ENCODE peak calls at places on chromosomes 7 and 10, in six cellular contexts. A is lower leg skin, Z is brain microvascular endothelial cell, H is psoas muscle, L is PC-9, B is spleen. K is an unnamed sample.

GRCh38 chr7:155731375-155731774 is 80.9 kb downstream of the SHH start:
- DNase-seq in L (peak; percentile 69), A (no peak), B (no peak), H (no peak), Z (no peak), K (peak; percentile 12)

GRCh38 chr10:5732141-5732540 is 47.5 kb downstream of the TASOR2 start:
- DNase-seq in B (no peak), H (no peak), L (no peak), A (no peak), Z (no peak), K (no peak)

GRCh38 chr10:2929457-2929856 is 137.9 kb upstream of the PFKP start:
- DNase-seq in Z (no peak), L (no peak), H (no peak), A (no peak), B (no peak), K (no peak)

GRCh38 chr7:135791543-135792120 is 43.0 kb upstream of the FAM180A start:
- DNase-seq in Z (no peak), A (no peak), H (no peak), B (peak; percentile 80), L (no peak), K (no peak)

GRCh38 chr7:159070422-159071148 is 74.1 kb downstream of the VIPR2 start:
- DNase-seq in L (no peak), A (no peak), Z (peak; percentile 77), B (no peak), H (no peak), K (no peak)

GRCh38 chr10:103720328-103720963 is 134.9 kb downstream of the SH3PXD2A start:
- DNase-seq in H (peak; percentile 27), B (no peak), Z (no peak), A (no peak), L (no peak), K (no peak)

GRCh38 chr10:1348773-1349050 is 292.5 kb downstream of the WDR37 start:
- DNase-seq in B (no peak), Z (no peak), L (no peak), H (no peak), A (no peak), K (no peak)

GRCh38 chr10:132665946-132666732 is 119.8 kb downstream of the NKX6-2 start:
- DNase-seq in L (peak; percentile 67), H (no peak), B (peak; percentile 20), A (no peak), Z (peak; percentile 85), K (peak; percentile 90)

GRCh38 chr10:68594405-68594804 is 34.3 kb downstream of the TET1 start:
- DNase-seq in H (no peak), Z (peak; percentile 80), L (peak; percentile 70), B (no peak), A (no peak), K (peak; percentile 82)

GRCh38 chr10:94640562-94640961 is 43.0 kb upstream of the CYP2C18 start:
- DNase-seq in A (no peak), Z (no peak), B (no peak), L (no peak), H (no peak), K (no peak)

GRCh38 chr7:99224263-99224947 is 16.5 kb upstream of the KPNA7 start:
- DNase-seq in H (no peak), A (no peak), L (peak; percentile 96), B (no peak), Z (peak; percentile 22), K (peak; percentile 62)

GRCh38 chr7:8295638-8296361 is 33.8 kb upstream of the ICA1 start:
- DNase-seq in H (no peak), L (peak; percentile 82), A (peak; percentile 54), Z (peak; percentile 67), B (no peak), K (peak; percentile 87)

GRCh38 chr10:24196426-24197039 is 12.4 kb upstream of the KIAA1217 start:
- DNase-seq in H (peak; percentile 85), B (no peak), L (peak; percentile 39), A (peak; percentile 74), Z (peak; percentile 64), K (peak; percentile 72)

DNA sequence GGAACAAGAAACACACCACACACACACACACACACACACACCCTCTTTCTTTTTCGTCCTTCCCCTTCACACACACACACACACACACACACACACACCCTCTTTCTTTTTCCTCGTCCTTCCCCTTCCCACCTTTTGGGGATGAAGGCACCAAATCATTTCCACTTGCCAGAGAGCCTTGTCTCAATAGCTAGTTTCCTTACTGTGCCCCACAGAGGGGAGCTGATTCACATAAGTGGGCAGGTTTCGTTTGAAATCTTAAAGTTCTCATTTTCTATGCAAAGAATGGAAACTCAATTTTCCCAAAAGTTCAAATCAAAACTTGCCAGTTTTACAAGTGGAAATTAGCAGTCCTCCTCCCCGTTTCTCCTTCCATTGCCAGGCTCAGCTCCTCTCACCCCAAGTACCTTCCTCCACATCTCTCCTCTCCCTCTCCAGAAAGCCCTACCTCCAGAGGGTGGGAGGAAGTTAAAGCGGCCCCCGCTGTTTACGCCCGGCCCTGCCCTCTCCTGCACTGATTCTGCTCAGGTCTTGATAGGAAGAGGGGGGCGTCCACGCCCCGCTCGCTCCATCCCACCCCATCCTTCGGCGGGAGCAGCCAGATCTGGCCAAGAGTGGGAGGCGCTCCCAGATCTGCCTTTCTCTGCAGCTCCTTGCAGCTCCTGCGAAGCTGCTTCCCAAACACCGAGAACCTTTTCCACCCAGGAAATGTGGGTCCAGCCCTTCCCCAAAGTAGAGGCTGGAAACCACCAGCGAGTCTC is 1.3 kb downstream of the CTTNBP2 start:
- DNase-seq in H (peak; percentile 51), L (no peak), A (peak; percentile 14), B (no peak), Z (peak; percentile 2), K (peak; percentile 15)
- H3K4me3 ChIP-seq in H (peak overlapping the region; percentile 75), L (no peak overlapping the region), A (peak overlapping the region; percentile 54), B (peak overlapping the region; percentile 80), Z (peak overlapping the region; percentile 74), K (peak overlapping the region; percentile 74)

GRCh38 chr7:66837661-66838060 is 83.4 kb upstream of the TMEM248 start:
- DNase-seq in B (peak; percentile 31), L (no peak), Z (no peak), H (no peak), A (no peak), K (no peak)

GRCh38 chr7:66832531-66833351 is 88.3 kb upstream of the TMEM248 start:
- DNase-seq in A (no peak), H (no peak), B (peak; percentile 64), L (no peak), Z (no peak), K (no peak)

GRCh38 chr7:66839814-66840213 is 81.2 kb upstream of the TMEM248 start:
- DNase-seq in H (no peak), Z (no peak), B (peak; percentile 64), A (no peak), L (no peak), K (no peak)

GRCh38 chr7:66840316-66840715 is 80.7 kb upstream of the TMEM248 start:
- DNase-seq in H (no peak), Z (no peak), A (no peak), L (no peak), B (peak; percentile 54), K (no peak)

DNA sequence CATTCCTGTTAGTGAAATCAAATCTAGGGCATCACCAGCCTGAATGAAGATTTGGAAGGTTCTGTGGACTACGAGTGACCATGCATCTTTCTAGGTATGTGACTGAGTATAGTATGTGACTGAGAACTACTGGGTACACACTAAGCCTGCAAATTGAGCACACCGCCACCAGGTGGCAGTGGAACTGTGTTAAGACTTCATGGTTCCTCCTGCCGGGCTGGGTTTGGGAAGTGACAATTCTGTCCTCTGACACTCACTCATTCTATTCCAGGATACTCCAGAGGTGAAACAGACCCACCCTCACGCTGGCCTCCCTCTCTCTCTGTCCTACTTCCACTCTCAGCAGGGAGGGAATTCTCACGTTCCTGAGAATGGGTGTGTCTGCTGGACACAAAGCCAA is 84.0 kb upstream of the TMEM248 start:
- DNase-seq in L (no peak), H (no peak), Z (peak; percentile 37), B (peak; percentile 72), A (no peak), K (no peak)
- TF ChIP-seq CTCF in L (peak; percentile 58), H (no peak), Z (peak; percentile 66), B (no peak), A (no peak), K (peak; percentile 24)

DNA sequence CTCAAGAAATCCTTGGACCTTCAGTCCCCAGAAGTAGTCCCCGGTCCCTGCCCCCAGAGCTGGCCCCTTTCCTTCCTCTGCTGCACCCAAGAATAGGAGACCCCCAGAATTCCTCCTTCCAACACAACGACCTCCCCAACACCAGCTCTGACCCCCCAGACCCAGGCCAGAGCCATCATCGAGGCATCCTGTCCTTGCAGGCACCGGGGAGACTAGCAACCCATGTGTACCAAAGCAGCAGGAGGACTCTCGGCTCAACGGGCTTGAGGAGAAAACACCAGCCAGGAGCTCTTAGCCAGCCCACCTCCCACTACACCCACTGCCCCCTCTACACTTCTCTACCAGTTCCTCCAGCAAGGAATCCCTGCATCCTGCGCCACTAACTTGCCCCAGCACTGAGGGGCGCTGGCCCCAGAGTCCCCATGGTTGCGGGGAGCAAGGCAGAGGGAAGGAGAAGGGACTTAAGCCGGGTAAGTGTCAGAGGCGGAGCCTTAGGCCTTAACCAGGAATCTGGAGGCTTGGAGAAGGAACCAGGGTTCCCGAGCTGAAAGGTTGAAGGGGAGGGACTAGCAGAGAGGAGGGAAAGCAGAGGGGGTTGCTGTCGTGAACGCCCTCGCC is 3.9 kb downstream of the GRID1 start:
- DNase-seq in Z (no peak), A (no peak), L (no peak), H (peak; percentile 28), B (peak; percentile 61), K (no peak)
- H3K4me3 ChIP-seq in Z (no peak overlapping the region), A (no peak overlapping the region), L (no peak overlapping the region), H (peak overlapping the region; percentile 43), B (peak overlapping the region; percentile 14), K (no peak overlapping the region)

GRCh38 chr7:80732635-80733034 is 94.2 kb downstream of the CD36 start:
- DNase-seq in Z (no peak), H (no peak), L (no peak), A (no peak), B (no peak), K (no peak)
- TF ChIP-seq CTCF in Z (peak; percentile 29), H (no peak), L (peak; percentile 49), A (no peak), B (no peak), K (no peak)

GRCh38 chr7:38462819-38463218 is 168.4 kb downstream of the AMPH start:
- DNase-seq in H (no peak), A (no peak), B (peak; percentile 76), Z (no peak), L (no peak), K (no peak)
- H3K4me3 ChIP-seq in H (no peak overlapping the region), A (no peak overlapping the region), B (no peak overlapping the region), Z (no peak overlapping the region), L (no peak overlapping the region), K (no peak overlapping the region)

DNA sequence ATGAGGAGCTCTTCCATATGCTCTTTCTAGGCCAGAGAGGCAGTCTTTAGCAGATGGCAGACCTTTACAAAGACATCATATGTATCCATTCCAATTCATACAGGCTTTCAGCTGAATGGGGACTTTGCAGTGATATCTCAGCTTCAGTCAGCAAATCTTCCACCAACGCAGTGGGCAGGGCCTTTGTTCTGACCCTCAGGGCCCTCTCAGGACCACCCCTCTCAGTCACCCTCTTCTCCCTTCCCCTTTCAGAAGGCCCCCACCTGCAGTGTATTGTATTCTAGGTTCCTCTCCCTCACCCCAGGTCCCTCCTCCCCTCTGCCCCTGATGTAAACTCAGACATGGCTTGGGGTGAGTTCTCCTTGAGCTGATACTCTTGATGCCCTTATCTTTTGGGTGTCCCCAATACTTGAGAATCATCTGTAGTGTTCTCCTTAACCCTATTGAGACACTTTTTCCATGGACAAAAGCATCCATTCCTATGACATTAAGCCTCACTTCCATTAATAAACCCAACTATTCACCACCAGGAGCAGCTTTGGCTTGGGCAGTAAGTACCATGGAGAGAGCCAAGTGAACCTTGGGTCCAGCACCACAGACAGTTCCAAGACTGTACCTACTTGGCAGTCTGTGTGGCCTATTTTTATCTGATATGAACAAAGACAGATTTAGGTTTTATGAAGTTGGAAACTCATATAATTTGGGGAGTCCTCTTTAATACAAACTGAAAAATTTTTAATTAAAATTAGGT is 62.7 kb downstream of the ADCYAP1R1 start:
- DNase-seq in A (no peak), Z (peak; percentile 54), L (no peak), H (no peak), B (no peak), K (peak; percentile 57)
- TF ChIP-seq CTCF in A (no peak), Z (no peak), L (no peak), H (no peak), B (no peak), K (peak; percentile 1)